ENCODE peak calls at places on chromosomes 12 and 14, in nine cellular contexts. One of them, this sample, is unnamed.

GRCh38 chr12:49292729-49293055 is 2.3 kb upstream of the PRPH start:
- DNase-seq in left cardiac atrium: no peak
- DNase-seq in HFFc6: no peak
- DNase-seq in NCI-H1092 treated with DMSO at 0.1 percent for 48 hours: no peak
- DNase-seq in stimulated activated CD4-positive, alpha-beta T cell treated with anti-CD3 and anti-CD28 coated beads, Interleukin-1b, Interleukin-23, amount 100 ng/mL, for 24 hours: no peak
- DNase-seq in CD8-positive, alpha-beta T cell: no peak
- DNase-seq in lung microvascular endothelial cell: no peak
- DNase-seq in M059J: no peak
- DNase-seq in HFF-Myc: no peak
- DNase-seq in this sample: no peak

GRCh38 chr14:37060496-37061260 is 111.7 kb downstream of the SLC25A21 start:
- DNase-seq in HFFc6: no peak
- DNase-seq in CD8-positive, alpha-beta T cell: no peak
- DNase-seq in NCI-H1092 treated with DMSO at 0.1 percent for 48 hours: no peak
- DNase-seq in HFF-Myc: no peak
- DNase-seq in lung microvascular endothelial cell: no peak
- DNase-seq in left cardiac atrium: no peak
- DNase-seq in stimulated activated CD4-positive, alpha-beta T cell treated with anti-CD3 and anti-CD28 coated beads, Interleukin-1b, Interleukin-23, amount 100 ng/mL, for 24 hours: no peak
- DNase-seq in M059J: no peak
- DNase-seq in this sample: no peak

GRCh38 chr12:27498159-27498558 is 25.8 kb upstream of the PPFIBP1 start:
- DNase-seq in HFF-Myc: no peak
- DNase-seq in left cardiac atrium: no peak
- DNase-seq in stimulated activated CD4-positive, alpha-beta T cell treated with anti-CD3 and anti-CD28 coated beads, Interleukin-1b, Interleukin-23, amount 100 ng/mL, for 24 hours: no peak
- DNase-seq in HFFc6: no peak
- DNase-seq in NCI-H1092 treated with DMSO at 0.1 percent for 48 hours: no peak
- DNase-seq in CD8-positive, alpha-beta T cell: no peak
- DNase-seq in lung microvascular endothelial cell: no peak
- DNase-seq in M059J: no peak
- DNase-seq in this sample: no peak

GRCh38 chr12:96156211-96156610 is 38.0 kb upstream of the ELK3 start:
- DNase-seq in lung microvascular endothelial cell: no peak
- DNase-seq in HFF-Myc: no peak
- DNase-seq in M059J: no peak
- DNase-seq in HFFc6: no peak
- DNase-seq in NCI-H1092 treated with DMSO at 0.1 percent for 48 hours: no peak
- DNase-seq in left cardiac atrium: no peak
- DNase-seq in CD8-positive, alpha-beta T cell: no peak
- DNase-seq in stimulated activated CD4-positive, alpha-beta T cell treated with anti-CD3 and anti-CD28 coated beads, Interleukin-1b, Interleukin-23, amount 100 ng/mL, for 24 hours: no peak
- DNase-seq in this sample: no peak

GRCh38 chr12:132466241-132467188 is 23.4 kb upstream of the FBRSL1 start:
- DNase-seq in NCI-H1092 treated with DMSO at 0.1 percent for 48 hours: no peak
- DNase-seq in left cardiac atrium: no peak
- DNase-seq in HFFc6: no peak
- DNase-seq in stimulated activated CD4-positive, alpha-beta T cell treated with anti-CD3 and anti-CD28 coated beads, Interleukin-1b, Interleukin-23, amount 100 ng/mL, for 24 hours: no peak
- DNase-seq in HFF-Myc: no peak
- DNase-seq in lung microvascular endothelial cell: no peak
- DNase-seq in M059J: no peak
- DNase-seq in CD8-positive, alpha-beta T cell: no peak
- DNase-seq in this sample: no peak

GRCh38 chr14:24339284-24340151 is at the start of gene RIPK3:
- DNase-seq in stimulated activated CD4-positive, alpha-beta T cell treated with anti-CD3 and anti-CD28 coated beads, Interleukin-1b, Interleukin-23, amount 100 ng/mL, for 24 hours: no peak
- DNase-seq in CD8-positive, alpha-beta T cell: peak
- DNase-seq in left cardiac atrium: peak
- DNase-seq in M059J: no peak
- DNase-seq in HFFc6: no peak
- DNase-seq in lung microvascular endothelial cell: no peak
- DNase-seq in HFF-Myc: no peak
- DNase-seq in NCI-H1092 treated with DMSO at 0.1 percent for 48 hours: no peak
- DNase-seq in this sample: peak

GRCh38 chr14:91058017-91058675 is 2.3 kb downstream of the RPS6KA5 start:
- DNase-seq in M059J: peak
- DNase-seq in lung microvascular endothelial cell: peak
- DNase-seq in CD8-positive, alpha-beta T cell: no peak
- DNase-seq in HFFc6: no peak
- DNase-seq in stimulated activated CD4-positive, alpha-beta T cell treated with anti-CD3 and anti-CD28 coated beads, Interleukin-1b, Interleukin-23, amount 100 ng/mL, for 24 hours: no peak
- DNase-seq in left cardiac atrium: no peak
- DNase-seq in NCI-H1092 treated with DMSO at 0.1 percent for 48 hours: no peak
- DNase-seq in HFF-Myc: no peak
- DNase-seq in this sample: peak

GRCh38 chr12:67827820-67828383 is 161.3 kb upstream of the IFNG-AS1 start:
- DNase-seq in M059J: peak
- DNase-seq in NCI-H1092 treated with DMSO at 0.1 percent for 48 hours: no peak
- DNase-seq in lung microvascular endothelial cell: no peak
- DNase-seq in left cardiac atrium: peak
- DNase-seq in CD8-positive, alpha-beta T cell: no peak
- DNase-seq in stimulated activated CD4-positive, alpha-beta T cell treated with anti-CD3 and anti-CD28 coated beads, Interleukin-1b, Interleukin-23, amount 100 ng/mL, for 24 hours: peak
- DNase-seq in HFF-Myc: peak
- DNase-seq in HFFc6: peak
- DNase-seq in this sample: peak

GRCh38 chr14:40240456-40240855 is 808.2 kb upstream of the FBXO33 start:
- DNase-seq in HFF-Myc: no peak
- DNase-seq in left cardiac atrium: no peak
- DNase-seq in HFFc6: no peak
- DNase-seq in NCI-H1092 treated with DMSO at 0.1 percent for 48 hours: no peak
- DNase-seq in lung microvascular endothelial cell: no peak
- DNase-seq in M059J: peak
- DNase-seq in CD8-positive, alpha-beta T cell: no peak
- DNase-seq in stimulated activated CD4-positive, alpha-beta T cell treated with anti-CD3 and anti-CD28 coated beads, Interleukin-1b, Interleukin-23, amount 100 ng/mL, for 24 hours: no peak
- DNase-seq in this sample: no peak

GRCh38 chr12:42802688-42803279 is 213.2 kb upstream of the PRICKLE1 start:
- DNase-seq in HFF-Myc: no peak
- DNase-seq in lung microvascular endothelial cell: no peak
- DNase-seq in NCI-H1092 treated with DMSO at 0.1 percent for 48 hours: no peak
- DNase-seq in HFFc6: no peak
- DNase-seq in M059J: no peak
- DNase-seq in left cardiac atrium: no peak
- DNase-seq in CD8-positive, alpha-beta T cell: no peak
- DNase-seq in stimulated activated CD4-positive, alpha-beta T cell treated with anti-CD3 and anti-CD28 coated beads, Interleukin-1b, Interleukin-23, amount 100 ng/mL, for 24 hours: no peak
- DNase-seq in this sample: no peak

GRCh38 chr12:40986031-40986430 is 202.1 kb upstream of the PDZRN4 start:
- DNase-seq in left cardiac atrium: no peak
- DNase-seq in HFF-Myc: no peak
- DNase-seq in CD8-positive, alpha-beta T cell: no peak
- DNase-seq in HFFc6: no peak
- DNase-seq in M059J: no peak
- DNase-seq in stimulated activated CD4-positive, alpha-beta T cell treated with anti-CD3 and anti-CD28 coated beads, Interleukin-1b, Interleukin-23, amount 100 ng/mL, for 24 hours: no peak
- DNase-seq in lung microvascular endothelial cell: no peak
- DNase-seq in NCI-H1092 treated with DMSO at 0.1 percent for 48 hours: no peak
- DNase-seq in this sample: no peak

GRCh38 chr12:132351751-132352495 is 22.5 kb upstream of the GALNT9 start:
- DNase-seq in lung microvascular endothelial cell: no peak
- DNase-seq in HFFc6: no peak
- DNase-seq in CD8-positive, alpha-beta T cell: no peak
- DNase-seq in M059J: no peak
- DNase-seq in stimulated activated CD4-positive, alpha-beta T cell treated with anti-CD3 and anti-CD28 coated beads, Interleukin-1b, Interleukin-23, amount 100 ng/mL, for 24 hours: no peak
- DNase-seq in NCI-H1092 treated with DMSO at 0.1 percent for 48 hours: no peak
- DNase-seq in left cardiac atrium: no peak
- DNase-seq in HFF-Myc: no peak
- DNase-seq in this sample: no peak